ENCODE peak calls at places on chromosomes 2 and 18, in six cellular contexts. R, A, C, G, U and F are unnamed samples.

GRCh38 chr18:13429016-13429415 is 210.5 kb downstream of the LDLRAD4 start:
- DNase-seq in U (no peak), G (no peak), C (no peak), A (no peak), R (no peak), F (no peak)

GRCh38 chr2:48851161-48851560 is 95.6 kb upstream of the LHCGR start:
- DNase-seq in C (no peak), R (no peak), G (no peak), U (no peak), A (no peak), F (no peak)

GRCh38 chr2:238465487-238466241 is 38.9 kb downstream of the ASB1 start:
- DNase-seq in C (no peak), R (no peak), G (peak; percentile 73), A (peak; percentile 1), U (no peak), F (no peak)

GRCh38 chr18:31042391-31043181 is at the start of gene DSC3:
- DNase-seq in A (no peak), G (no peak), R (peak; percentile 20), C (peak; percentile 82), U (peak; percentile 15), F (peak; percentile 72)

GRCh38 chr2:130366720-130367119 is 10.9 kb downstream of the PTPN18 start:
- DNase-seq in A (no peak), U (no peak), G (no peak), C (no peak), R (no peak), F (no peak)

GRCh38 chr2:209368924-209369323 is 54.9 kb upstream of the MAP2 start:
- DNase-seq in G (no peak), R (peak; percentile 69), C (peak; percentile 78), A (no peak), U (no peak), F (no peak)

GRCh38 chr2:68987051-68987503 is 12.6 kb downstream of the GKN1 start:
- DNase-seq in U (no peak), C (no peak), A (peak; percentile 13), G (no peak), R (no peak), F (no peak)

GRCh38 chr2:177604291-177605065 is 211.9 kb downstream of the AGPS start:
- DNase-seq in R (peak; percentile 54), G (peak; percentile 17), U (peak; percentile 36), C (no peak), A (peak; percentile 64), F (no peak)

GRCh38 chr2:176128172-176129012 is 1.1 kb upstream of the HOXD8 start:
- DNase-seq in U (no peak), R (no peak), A (peak; percentile 16), C (no peak), G (no peak), F (no peak)

GRCh38 chr2:173076557-173077345 is 1.1 kb downstream of the MAP3K20 start:
- DNase-seq in G (peak; percentile 87), U (peak; percentile 23), A (peak; percentile 40), C (peak; percentile 55), R (peak; percentile 12), F (peak; percentile 68)

GRCh38 chr2:16741508-16741907 is 75.9 kb upstream of the CYRIA start:
- DNase-seq in R (no peak), A (no peak), G (no peak), C (no peak), U (no peak), F (no peak)

GRCh38 chr2:50649626-50650397 is 382.1 kb downstream of the NRXN1 start:
- DNase-seq in C (no peak), A (no peak), R (no peak), G (no peak), U (no peak), F (no peak)

GRCh38 chr2:86078801-86079545 is 26.7 kb downstream of the POLR1A start:
- DNase-seq in R (peak; percentile 50), C (no peak), U (no peak), A (peak; percentile 67), G (no peak), F (no peak)
- TF ChIP-seq CTCF in R (no peak), C (peak; percentile 11), U (peak; percentile 71), A (peak; percentile 47), G (peak; percentile 76), F (peak; percentile 84)

DNA sequence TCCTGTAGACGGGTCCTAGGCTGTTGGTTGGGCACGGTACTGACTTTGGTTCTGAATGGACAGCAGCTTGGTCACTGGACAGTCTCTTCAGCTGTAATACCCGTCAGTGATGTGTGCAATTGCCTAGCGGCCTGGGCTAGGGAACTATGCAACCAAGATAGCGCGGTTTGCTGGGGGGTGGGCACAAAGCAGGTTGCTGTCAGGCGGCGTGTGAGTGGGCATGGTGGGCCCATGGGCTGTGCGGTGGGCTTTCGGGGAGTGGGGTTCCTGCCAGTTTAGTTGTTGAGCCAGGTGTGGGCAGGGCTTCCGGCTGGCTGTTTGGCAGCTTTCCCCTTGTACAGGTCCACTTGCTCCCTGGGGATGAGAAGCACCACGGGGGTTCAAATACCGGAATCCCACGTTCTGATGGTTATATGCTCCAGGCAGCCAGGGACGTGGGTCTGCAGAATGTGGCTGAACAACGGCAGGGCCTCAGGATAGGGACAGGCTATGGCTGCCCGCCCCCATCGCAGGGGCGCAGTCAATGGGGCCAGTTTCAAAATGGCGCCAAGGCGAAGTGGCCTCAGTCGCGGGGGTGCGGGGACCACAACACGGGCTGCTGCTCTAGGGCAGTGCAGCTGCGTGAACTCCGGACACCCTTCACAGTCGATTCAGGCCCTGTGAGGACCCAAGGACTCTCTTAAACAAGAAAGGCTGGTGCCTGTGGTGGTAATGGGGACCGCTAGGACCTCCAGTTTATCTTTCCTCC is 407.5 kb upstream of the FIGN start:
- DNase-seq in A (no peak), G (no peak), R (no peak), C (no peak), U (no peak), F (no peak)
- TF ChIP-seq CTCF in A (no peak), G (no peak), R (no peak), C (no peak), U (no peak), F (no peak)

GRCh38 chr18:28523758-28524475 is 347.0 kb upstream of the CDH2 start:
- DNase-seq in C (no peak), R (no peak), U (no peak), A (no peak), G (no peak), F (no peak)
- TF ChIP-seq CTCF in C (no peak), R (no peak), U (no peak), A (no peak), G (no peak), F (no peak)

DNA sequence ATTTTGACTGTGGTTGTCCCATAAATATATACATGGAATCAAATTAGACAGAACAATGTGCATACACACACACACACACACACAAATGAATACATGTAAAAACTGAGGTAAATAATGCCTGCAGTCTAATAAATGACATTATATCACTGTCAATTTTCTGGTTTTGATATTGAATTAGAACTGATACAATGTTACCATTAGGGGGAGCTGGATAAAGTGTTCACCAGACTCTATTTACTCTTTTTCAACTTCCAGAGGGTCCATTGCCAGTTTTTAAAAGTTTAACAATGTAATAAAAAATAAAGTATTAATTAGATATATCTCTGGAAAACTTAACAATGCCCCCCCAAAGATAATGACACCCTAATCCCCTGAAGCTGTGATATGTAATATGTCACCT is 1666.8 kb upstream of the TMEFF2 start:
- DNase-seq in A (no peak), R (no peak), G (no peak), U (no peak), C (no peak), F (no peak)
- TF ChIP-seq CTCF in A (no peak), R (no peak), G (no peak), U (no peak), C (peak; percentile 40), F (peak; percentile 54)